ENCODE peak calls at places on chromosomes 16 and 17, in nine cellular contexts. I is tibial nerve; L is esophagus squamous epithelium; N is cardiac muscle cell; D is CD8-positive, alpha-beta memory T cell; E is heart left ventricle; V is transverse colon; R is A549; X is PC-9. H is an unnamed sample. For H3K9me3 and H3K4me1, the result is how much of the 10 kb centered on the place peaks cover.

GRCh38 chr17:82942166-82943130 is 102.6 kb upstream of the ZNF750 start:
- DNase-seq in N (no peak), X (no peak), E (no peak), I (no peak), R (no peak), V (peak), D (no peak), L (no peak), H (no peak)

GRCh38 chr16:78576941-78577340 is 477.5 kb downstream of the WWOX start:
- DNase-seq in D (no peak), V (no peak), I (no peak), R (no peak), N (no peak), X (no peak), L (no peak), E (no peak), H (no peak)

GRCh38 chr17:66984730-66985129 is 20.2 kb downstream of the CACNG4 start:
- DNase-seq in N (no peak), X (no peak), E (no peak), L (no peak), R (no peak), V (no peak), I (no peak), D (no peak), H (no peak)

GRCh38 chr16:59899940-59900339 is 1165.8 kb upstream of the GOT2 start:
- DNase-seq in I (no peak), N (no peak), R (no peak), V (no peak), X (no peak), E (no peak), D (no peak), L (no peak), H (no peak)

GRCh38 chr17:66625321-66625767 is 209.6 kb upstream of the CACNG5 start:
- DNase-seq in N (no peak), I (no peak), E (no peak), V (no peak), X (no peak), D (no peak), R (peak), L (no peak), H (no peak)

GRCh38 chr17:34673995-34674900 is 94.9 kb downstream of the TMEM132E start:
- DNase-seq in X (no peak), V (no peak), D (no peak), R (no peak), I (no peak), N (no peak), E (no peak), L (no peak), H (no peak)

GRCh38 chr16:65406076-65406475 is 284.2 kb upstream of the CDH11 start:
- DNase-seq in R (no peak), L (no peak), I (no peak), D (no peak), N (no peak), V (no peak), X (no peak), E (no peak), H (no peak)

GRCh38 chr17:4852504-4853075 is 19.4 kb downstream of the MINK1 start:
- DNase-seq in E (no peak), L (no peak), V (no peak), I (no peak), D (peak), N (peak), R (no peak), X (peak), H (no peak)

GRCh38 chr17:66951605-66951953 is 12.9 kb upstream of the CACNG4 start:
- DNase-seq in E (no peak), L (no peak), X (peak), D (no peak), N (no peak), V (no peak), R (no peak), I (no peak), H (no peak)

GRCh38 chr17:7502987-7503386 is 18.8 kb downstream of the POLR2A start:
- DNase-seq in V (no peak), E (no peak), D (no peak), N (peak), X (no peak), L (no peak), I (no peak), R (no peak), H (no peak)

GRCh38 chr16:49027420-49027819 is 254.2 kb downstream of the CBLN1 start:
- DNase-seq in L (no peak), D (no peak), I (no peak), X (no peak), E (no peak), R (no peak), V (no peak), N (no peak), H (no peak)

GRCh38 chr16:27332105-27332504 is 18.3 kb downstream of the IL4R start:
- DNase-seq in N (no peak), V (no peak), L (no peak), D (no peak), X (no peak), R (no peak), I (no peak), E (peak), H (no peak)

GRCh38 chr17:83183150-83183820 is 103.9 kb downstream of the METRNL start:
- DNase-seq in X (no peak), I (peak), V (no peak), D (no peak), E (no peak), N (no peak), L (no peak), R (no peak), H (peak)

GRCh38 chr16:16982614-16983013 is 488.1 kb downstream of the XYLT1 start:
- DNase-seq in X (no peak), L (no peak), E (no peak), V (no peak), I (no peak), R (no peak), D (no peak), N (no peak), H (no peak)

GRCh38 chr16:11480634-11481033 is 106.1 kb downstream of the LITAF start:
- DNase-seq in D (no peak), R (no peak), V (no peak), X (no peak), E (no peak), L (no peak), I (no peak), N (no peak), H (no peak)

GRCh38 chr16:81917375-81917774 is 93.9 kb downstream of the SDR42E1 start:
- DNase-seq in I (no peak), L (no peak), X (no peak), R (no peak), D (no peak), E (no peak), V (no peak), N (no peak), H (no peak)

GRCh38 chr16:1707193-1707790 is 1.3 kb downstream of the MAPK8IP3 start:
- DNase-seq in X (no peak), L (no peak), V (no peak), E (no peak), D (no peak), R (no peak), N (peak), I (no peak), H (no peak)

GRCh38 chr16:2716948-2717347 is 3.1 kb downstream of the PRSS27 start:
- DNase-seq in D (no peak), V (no peak), L (no peak), E (no peak), I (no peak), X (no peak), N (no peak), R (no peak), H (no peak)

GRCh38 chr17:6755281-6755680 is 565 bp upstream of the XAF1 start:
- DNase-seq in N (no peak), I (peak), E (peak), X (no peak), L (no peak), D (no peak), V (peak), R (no peak), H (peak)

GRCh38 chr17:17510456-17511292 is 14.5 kb upstream of the RASD1 start:
- DNase-seq in D (no peak), X (peak), V (no peak), E (peak), R (no peak), L (no peak), I (no peak), N (no peak), H (peak)

GRCh38 chr17:49546546-49547535 is 28.8 kb upstream of the NXPH3 start:
- DNase-seq in I (no peak), V (no peak), N (no peak), E (no peak), R (no peak), X (no peak), D (no peak), L (no peak), H (no peak)

GRCh38 chr16:9446471-9447194 is 355.2 kb downstream of the HAPSTR1 start:
- DNase-seq in N (no peak), X (no peak), I (no peak), R (no peak), V (no peak), E (peak), L (no peak), D (no peak), H (no peak)

GRCh38 chr17:64099543-64099942 is 30.4 kb downstream of the ERN1 start:
- DNase-seq in L (no peak), D (no peak), V (no peak), R (no peak), E (no peak), N (no peak), X (no peak), I (no peak), H (no peak)

GRCh38 chr16:89547860-89548259 is 12.6 kb upstream of the RPL13 start:
- DNase-seq in L (no peak), E (no peak), D (no peak), I (no peak), N (no peak), R (no peak), V (no peak), X (no peak), H (no peak)

GRCh38 chr17:16371742-16372141 is 9.1 kb upstream of the UBB start:
- DNase-seq in D (no peak), R (no peak), N (no peak), E (no peak), V (no peak), I (no peak), X (no peak), L (no peak), H (no peak)

GRCh38 chr16:27240948-27241531 is 27.5 kb downstream of the NSMCE1 start:
- DNase-seq in E (peak), V (no peak), N (no peak), D (no peak), R (no peak), L (no peak), X (no peak), I (no peak), H (peak)

GRCh38 chr17:11561281-11561680 is 37.0 kb upstream of the DNAH9 start:
- DNase-seq in X (no peak), E (no peak), I (no peak), N (no peak), R (no peak), V (no peak), D (no peak), L (no peak), H (no peak)
- H3K9me3 ChIP-seq in X (under half), E (under half), I (under half), N (under half), R (under half), V (under half), D (under half), L (under half), H (under half)

DNA sequence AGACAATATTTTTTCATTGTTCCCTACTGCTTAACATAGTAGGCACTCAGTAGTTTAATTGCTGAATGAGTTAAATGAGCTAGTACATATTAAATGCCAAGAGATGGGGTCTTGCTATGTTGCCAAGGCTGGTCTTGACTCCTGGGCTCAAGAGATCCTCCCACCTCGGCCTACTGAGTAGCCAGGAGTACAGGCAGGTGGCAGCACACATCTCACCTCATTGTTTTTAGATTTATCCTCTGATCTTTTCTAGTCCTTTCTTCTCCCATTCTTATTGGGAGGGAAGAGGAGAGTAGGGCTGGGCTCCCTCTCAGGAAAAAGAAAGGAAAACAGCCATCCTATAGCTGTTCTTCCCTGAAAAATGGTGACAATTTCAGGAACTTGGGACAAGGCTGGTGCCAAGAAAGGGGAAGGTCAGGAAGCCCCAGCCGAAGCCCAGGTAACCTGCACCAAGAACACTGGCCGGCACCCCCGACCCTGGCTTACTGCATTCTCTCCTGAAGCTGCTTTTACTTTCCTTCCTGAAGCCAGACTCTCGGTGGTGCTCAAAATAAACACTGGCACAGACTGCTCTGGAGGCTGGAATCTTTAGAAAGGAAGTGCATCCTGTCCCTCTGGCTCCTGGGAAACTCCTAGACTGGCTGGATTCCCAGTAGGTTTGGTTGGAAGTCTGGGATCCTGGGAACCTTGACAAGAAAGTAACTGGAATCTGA is 2.7 kb downstream of the TNFAIP1 start:
- DNase-seq in I (no peak), X (no peak), R (no peak), N (no peak), E (peak), L (no peak), D (no peak), V (no peak), H (no peak)
- H3K4me1 ChIP-seq in I (under half), X (under half), R (under half), N (under half), E (half or more), L (under half), D (under half), V (under half), H (under half)

GRCh38 chr17:2042355-2042929 is 620 bp downstream of the OVCA2 start:
- DNase-seq in L (no peak), I (no peak), V (no peak), X (no peak), R (peak), E (no peak), D (no peak), N (peak), H (peak)

GRCh38 chr17:2041561-2042354 is at the start of gene OVCA2:
- DNase-seq in D (peak), V (peak), E (peak), R (peak), N (peak), L (peak), I (peak), X (peak), H (peak)

GRCh38 chr17:2044263-2044894 is 2.6 kb downstream of the OVCA2 start:
- DNase-seq in L (no peak), N (no peak), D (no peak), X (no peak), E (no peak), V (no peak), R (no peak), I (no peak), H (peak)

GRCh38 chr17:2040942-2041560 is 771 bp upstream of the OVCA2 start:
- DNase-seq in N (no peak), R (no peak), L (no peak), X (no peak), E (no peak), I (no peak), D (no peak), V (no peak), H (peak)

DNA sequence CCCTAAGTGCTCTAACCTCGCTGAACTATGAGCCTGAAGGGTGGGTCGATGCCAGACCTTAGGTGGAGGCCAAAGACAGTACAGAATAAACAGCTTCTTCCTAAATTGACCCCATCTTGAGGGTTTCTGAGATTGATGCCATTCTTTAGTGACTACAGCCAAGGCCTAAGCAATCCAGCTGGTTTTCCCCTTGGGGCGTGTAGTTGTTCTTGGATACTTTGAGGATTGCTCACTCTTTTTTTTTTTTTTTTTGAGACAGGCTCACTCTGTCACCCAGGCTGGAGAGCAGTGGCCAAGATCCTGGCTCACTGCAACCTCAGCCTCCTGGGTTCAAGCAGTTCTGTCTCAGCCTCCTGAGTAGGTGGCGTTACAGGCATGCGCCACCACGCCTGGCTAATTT is 2.0 kb downstream of the OVCA2 start:
- DNase-seq in L (no peak), I (no peak), R (peak), V (no peak), E (no peak), D (no peak), X (peak), N (no peak), H (peak)
- H3K4me3 ChIP-seq in L (no peak), I (no peak), R (no peak), V (no peak), E (no peak), D (no peak), X (peak), N (no peak), H (no peak)

GRCh38 chr16:35746963-35747657 is 2287.7 kb downstream of the TP53TG3F start:
- DNase-seq in N (no peak), X (no peak), E (no peak), I (no peak), R (no peak), D (no peak), L (no peak), V (no peak), H (no peak)

GRCh38 chr16:35750157-35750689 is 2290.8 kb downstream of the TP53TG3F start:
- DNase-seq in L (no peak), R (no peak), V (no peak), N (no peak), X (no peak), D (no peak), I (no peak), E (no peak), H (no peak)

GRCh38 chr16:35749253-35750141 is 2290.1 kb downstream of the TP53TG3F start:
- DNase-seq in D (no peak), X (no peak), I (no peak), R (no peak), E (no peak), N (no peak), L (no peak), V (no peak), H (no peak)

GRCh38 chr16:35747658-35748455 is 2288.4 kb downstream of the TP53TG3F start:
- DNase-seq in V (no peak), X (no peak), N (no peak), L (no peak), D (no peak), R (no peak), E (no peak), I (no peak), H (no peak)

DNA sequence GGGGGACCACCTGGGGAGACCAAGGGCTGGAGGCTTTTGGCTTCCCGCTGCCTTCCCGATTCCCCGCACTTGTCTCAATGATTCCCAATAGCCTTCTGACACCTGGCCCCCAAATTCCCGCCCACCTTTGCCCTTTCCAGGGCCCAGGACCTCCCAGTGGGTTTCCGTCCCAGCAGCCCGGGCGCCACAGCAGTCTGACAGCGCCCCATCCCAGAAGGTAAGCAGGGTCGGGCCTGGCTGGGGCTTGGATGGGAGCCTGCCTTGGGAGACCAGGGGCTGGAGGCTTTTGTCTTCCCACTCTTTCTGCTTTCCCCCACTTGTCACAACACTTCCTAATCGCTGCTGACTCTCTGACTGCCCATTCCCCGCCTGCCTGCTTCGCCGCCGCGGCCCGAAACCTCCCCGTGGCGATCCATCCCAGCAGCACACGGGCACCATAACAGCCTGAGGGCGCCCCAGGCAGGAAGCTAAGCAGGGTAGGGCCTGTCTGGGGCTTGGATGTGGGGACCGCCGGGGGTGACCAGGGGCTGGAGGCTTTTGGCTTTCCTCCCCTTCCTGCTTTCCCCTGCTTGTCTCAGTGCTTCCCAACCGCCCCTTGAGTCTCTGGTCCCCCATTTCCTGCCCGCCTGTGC is 2289.3 kb downstream of the TP53TG3F start:
- DNase-seq in V (no peak), E (no peak), L (no peak), I (no peak), R (no peak), X (no peak), D (no peak), N (no peak), H (no peak)
- H3K9me3 ChIP-seq in V (under half), E (under half), L (under half), I (under half), R (under half), X (under half), D (under half), N (under half), H (under half)

DNA sequence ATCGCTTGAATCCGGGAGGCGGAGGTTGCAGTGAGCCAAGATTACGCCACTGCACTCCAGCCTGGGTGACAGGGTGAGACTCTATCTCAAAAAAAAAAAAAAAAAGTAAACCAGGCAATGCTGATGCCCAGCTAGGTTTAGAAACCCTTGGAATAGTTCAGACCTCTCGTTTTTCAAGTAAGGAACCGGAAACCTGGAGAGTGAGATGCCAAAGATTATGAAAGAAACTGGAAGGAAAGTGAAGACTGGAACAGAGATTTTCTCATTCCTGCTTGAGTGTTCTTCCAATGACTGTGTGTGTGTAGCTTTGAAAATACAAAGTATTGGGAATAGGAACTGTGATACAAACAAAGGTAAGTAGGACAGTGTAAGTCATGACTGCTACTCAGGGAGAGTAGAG is 35.7 kb downstream of the MYH3 start:
- DNase-seq in R (no peak), L (no peak), X (no peak), D (no peak), V (no peak), N (no peak), I (no peak), E (no peak), H (no peak)
- H3K4me1 ChIP-seq in R (under half), L (under half), X (under half), D (under half), V (under half), N (under half), I (under half), E (under half), H (under half)

GRCh38 chr16:58499615-58500328 is at the start of gene NDRG4:
- DNase-seq in L (no peak), R (peak), X (peak), D (peak), V (peak), N (peak), I (no peak), E (peak), H (peak)
- H3K4me3 ChIP-seq in L (peak), R (peak), X (peak), D (peak), V (no peak), N (peak), I (peak), E (peak), H (no peak)

DNA sequence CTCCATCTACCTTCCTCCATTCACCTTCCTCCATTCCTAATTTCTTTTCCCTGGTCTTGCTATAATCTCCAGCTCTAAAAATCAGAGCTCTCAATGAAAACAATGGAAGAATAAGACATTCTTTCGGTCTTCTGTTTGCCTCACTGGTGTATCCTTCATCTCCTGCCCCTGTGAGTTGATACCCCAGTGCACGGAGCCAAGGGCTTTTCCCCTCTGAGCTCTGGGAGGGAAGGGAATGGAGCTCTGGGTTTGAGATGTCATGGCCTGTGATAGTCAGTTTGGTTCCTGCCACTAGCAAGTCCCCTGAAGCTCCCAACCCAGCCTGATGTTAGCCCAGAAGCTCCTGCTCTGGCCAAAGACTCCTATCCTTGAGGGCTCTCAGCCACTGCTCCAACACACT is 36.6 kb upstream of the DNAH9 start:
- DNase-seq in N (no peak), D (no peak), I (no peak), X (no peak), V (no peak), R (no peak), E (no peak), L (no peak), H (no peak)
- H3K9me3 ChIP-seq in N (under half), D (under half), I (under half), X (under half), V (under half), R (under half), E (under half), L (under half), H (under half)

H was measured in right cardiac atrium.